ENCODE peak calls at places on chromosomes 16 and 17, in five cellular contexts. One of them, this sample, is unnamed.

GRCh38 chr17:57732062-57732461 is 13.0 kb downstream of the CCDC182 start:
- DNase-seq in fibroblast of gingiva: no peak
- DNase-seq in GM04503: no peak
- DNase-seq in GOT3: no peak
- DNase-seq in skeletal muscle cell: no peak
- DNase-seq in this sample: no peak

GRCh38 chr17:74099441-74100340 is 103.8 kb upstream of the RPL38 start:
- DNase-seq in fibroblast of gingiva: no peak
- DNase-seq in skeletal muscle cell: no peak
- DNase-seq in GM04503: no peak
- DNase-seq in GOT3: no peak
- DNase-seq in this sample: no peak

GRCh38 chr17:60364006-60364405 is 27.9 kb downstream of the USP32 start:
- DNase-seq in skeletal muscle cell: no peak
- DNase-seq in GOT3: no peak
- DNase-seq in GM04503: no peak
- DNase-seq in fibroblast of gingiva: no peak
- DNase-seq in this sample: no peak

GRCh38 chr16:85767569-85767968 is 16.7 kb upstream of the C16orf74 start:
- DNase-seq in GOT3: no peak
- DNase-seq in GM04503: peak; percentile 82
- DNase-seq in fibroblast of gingiva: peak; percentile 83
- DNase-seq in skeletal muscle cell: peak; percentile 46
- DNase-seq in this sample: peak; percentile 92

GRCh38 chr16:78896280-78896679 is 704.3 kb downstream of the MAF start:
- DNase-seq in GM04503: no peak
- DNase-seq in GOT3: no peak
- DNase-seq in fibroblast of gingiva: no peak
- DNase-seq in skeletal muscle cell: no peak
- DNase-seq in this sample: no peak

GRCh38 chr17:77666881-77667395 is 291.6 kb upstream of the TNRC6C start:
- DNase-seq in skeletal muscle cell: no peak
- DNase-seq in GOT3: no peak
- DNase-seq in GM04503: no peak
- DNase-seq in fibroblast of gingiva: no peak
- DNase-seq in this sample: no peak

GRCh38 chr17:49210158-49211029 is at the start of the genes ABI3 and GNGT2:
- DNase-seq in GOT3: no peak
- DNase-seq in GM04503: no peak
- DNase-seq in fibroblast of gingiva: no peak
- DNase-seq in skeletal muscle cell: no peak
- DNase-seq in this sample: peak; percentile 86

GRCh38 chr17:67708378-67708777 is 9.4 kb upstream of the NOL11 start:
- DNase-seq in GOT3: no peak
- DNase-seq in GM04503: no peak
- DNase-seq in skeletal muscle cell: no peak
- DNase-seq in fibroblast of gingiva: no peak
- DNase-seq in this sample: no peak

GRCh38 chr17:61766520-61766919 is 96.8 kb downstream of the BRIP1 start:
- DNase-seq in fibroblast of gingiva: peak; percentile 16
- DNase-seq in skeletal muscle cell: no peak
- DNase-seq in GOT3: no peak
- DNase-seq in GM04503: no peak
- DNase-seq in this sample: peak; percentile 61

GRCh38 chr16:13780406-13780805 is 139.5 kb upstream of the ERCC4 start:
- DNase-seq in GOT3: no peak
- DNase-seq in GM04503: no peak
- DNase-seq in skeletal muscle cell: no peak
- DNase-seq in fibroblast of gingiva: no peak
- DNase-seq in this sample: no peak

GRCh38 chr17:51850206-51850605 is 308.3 kb downstream of the CA10 start:
- DNase-seq in GM04503: no peak
- DNase-seq in GOT3: no peak
- DNase-seq in fibroblast of gingiva: no peak
- DNase-seq in skeletal muscle cell: no peak
- DNase-seq in this sample: no peak

GRCh38 chr16:56298948-56299602 is 107.8 kb downstream of the GNAO1 start:
- DNase-seq in fibroblast of gingiva: no peak
- DNase-seq in skeletal muscle cell: no peak
- DNase-seq in GM04503: no peak
- DNase-seq in GOT3: no peak
- DNase-seq in this sample: no peak

GRCh38 chr16:67719778-67720144 is 645 bp upstream of the GFOD2 start:
- DNase-seq in GOT3: peak; percentile 25
- DNase-seq in skeletal muscle cell: peak; percentile 9
- DNase-seq in GM04503: no peak
- DNase-seq in fibroblast of gingiva: peak; percentile 47
- DNase-seq in this sample: peak; percentile 81

GRCh38 chr16:592518-593306 is 2.8 kb downstream of the RAB40C start:
- DNase-seq in GM04503: no peak
- DNase-seq in fibroblast of gingiva: peak; percentile 53
- DNase-seq in GOT3: no peak
- DNase-seq in skeletal muscle cell: no peak
- DNase-seq in this sample: no peak

GRCh38 chr17:34252138-34252889 is 2.8 kb upstream of the CCL2 start:
- DNase-seq in GOT3: peak; percentile 33
- DNase-seq in fibroblast of gingiva: peak; percentile 89
- DNase-seq in skeletal muscle cell: peak; percentile 78
- DNase-seq in GM04503: peak; percentile 82
- DNase-seq in this sample: peak; percentile 99

GRCh38 chr17:37708008-37708615 is 36.7 kb downstream of the HNF1B start:
- DNase-seq in GOT3: no peak
- DNase-seq in skeletal muscle cell: no peak
- DNase-seq in GM04503: no peak
- DNase-seq in fibroblast of gingiva: no peak
- DNase-seq in this sample: no peak

GRCh38 chr17:28227278-28228108 is 91.5 kb upstream of the TMEM97 start:
- DNase-seq in fibroblast of gingiva: no peak
- DNase-seq in GOT3: no peak
- DNase-seq in GM04503: no peak
- DNase-seq in skeletal muscle cell: no peak
- DNase-seq in this sample: peak; percentile 71

GRCh38 chr17:13688716-13689115 is 87.0 kb upstream of the HS3ST3A1 start:
- DNase-seq in skeletal muscle cell: no peak
- DNase-seq in GOT3: no peak
- DNase-seq in GM04503: no peak
- DNase-seq in fibroblast of gingiva: no peak
- DNase-seq in this sample: no peak

GRCh38 chr17:19654342-19654886 is 5.9 kb downstream of the ALDH3A2 start:
- DNase-seq in fibroblast of gingiva: no peak
- DNase-seq in GM04503: no peak
- DNase-seq in GOT3: no peak
- DNase-seq in skeletal muscle cell: no peak
- DNase-seq in this sample: no peak

GRCh38 chr17:27893834-27894503 is 804 bp upstream of the LYRM9 start:
- DNase-seq in GM04503: no peak
- DNase-seq in GOT3: no peak
- DNase-seq in fibroblast of gingiva: no peak
- DNase-seq in skeletal muscle cell: no peak
- DNase-seq in this sample: no peak

GRCh38 chr16:52548261-52549010 is 1.5 kb upstream of the TOX3 start:
- DNase-seq in GOT3: no peak
- DNase-seq in skeletal muscle cell: no peak
- DNase-seq in fibroblast of gingiva: no peak
- DNase-seq in GM04503: no peak
- DNase-seq in this sample: no peak

GRCh38 chr16:69522041-69522578 is 43.7 kb upstream of the NFAT5 start:
- DNase-seq in skeletal muscle cell: no peak
- DNase-seq in GOT3: no peak
- DNase-seq in GM04503: no peak
- DNase-seq in fibroblast of gingiva: no peak
- DNase-seq in this sample: no peak

GRCh38 chr17:39195568-39196160 is 1.8 kb downstream of the CACNB1 start:
- DNase-seq in skeletal muscle cell: no peak
- DNase-seq in GM04503: no peak
- DNase-seq in GOT3: no peak
- DNase-seq in fibroblast of gingiva: no peak
- DNase-seq in this sample: no peak

GRCh38 chr16:27246439-27246838 is 22.1 kb downstream of the NSMCE1 start:
- DNase-seq in GOT3: no peak
- DNase-seq in fibroblast of gingiva: no peak
- DNase-seq in skeletal muscle cell: no peak
- DNase-seq in GM04503: no peak
- DNase-seq in this sample: no peak

GRCh38 chr16:10828851-10829331 is 10.3 kb upstream of the TVP23A start:
- DNase-seq in GOT3: peak; percentile 78
- DNase-seq in skeletal muscle cell: peak; percentile 68
- DNase-seq in GM04503: peak; percentile 70
- DNase-seq in fibroblast of gingiva: peak; percentile 96
- DNase-seq in this sample: peak; percentile 63

GRCh38 chr16:2008631-2009301 is 855 bp downstream of the ZNF598 start:
- DNase-seq in skeletal muscle cell: no peak
- DNase-seq in GOT3: no peak
- DNase-seq in fibroblast of gingiva: peak; percentile 72
- DNase-seq in GM04503: no peak
- DNase-seq in this sample: peak; percentile 38

GRCh38 chr16:19329932-19330331 is 44.4 kb downstream of the CLEC19A start:
- DNase-seq in skeletal muscle cell: no peak
- DNase-seq in GM04503: no peak
- DNase-seq in GOT3: no peak
- DNase-seq in fibroblast of gingiva: no peak
- DNase-seq in this sample: no peak

GRCh38 chr16:87851601-87852000 is 17.7 kb downstream of the SLC7A5 start:
- DNase-seq in GOT3: no peak
- DNase-seq in fibroblast of gingiva: no peak
- DNase-seq in skeletal muscle cell: no peak
- DNase-seq in GM04503: no peak
- DNase-seq in this sample: no peak

GRCh38 chr17:38798614-38799500 is 499 bp downstream of the PIP4K2B start:
- DNase-seq in fibroblast of gingiva: peak; percentile 44
- DNase-seq in GM04503: no peak
- DNase-seq in skeletal muscle cell: peak; percentile 13
- DNase-seq in GOT3: no peak
- DNase-seq in this sample: peak; percentile 70

GRCh38 chr16:3509470-3509928 is 8.7 kb downstream of the CLUAP1 start:
- DNase-seq in GM04503: no peak
- DNase-seq in skeletal muscle cell: no peak
- DNase-seq in fibroblast of gingiva: no peak
- DNase-seq in GOT3: no peak
- DNase-seq in this sample: no peak

GRCh38 chr17:58224315-58224714 is 5.3 kb upstream of the MKS1 start:
- DNase-seq in skeletal muscle cell: peak; percentile 34
- DNase-seq in fibroblast of gingiva: peak; percentile 12
- DNase-seq in GOT3: no peak
- DNase-seq in GM04503: peak; percentile 34
- DNase-seq in this sample: peak; percentile 79

GRCh38 chr16:80527297-80527696 is 13.5 kb upstream of the DYNLRB2 start:
- DNase-seq in GOT3: no peak
- DNase-seq in GM04503: no peak
- DNase-seq in fibroblast of gingiva: no peak
- DNase-seq in skeletal muscle cell: no peak
- DNase-seq in this sample: peak; percentile 48

GRCh38 chr17:76369804-76370203 is 14.6 kb upstream of the SPHK1 start:
- DNase-seq in fibroblast of gingiva: no peak
- DNase-seq in GM04503: no peak
- DNase-seq in GOT3: no peak
- DNase-seq in skeletal muscle cell: no peak
- DNase-seq in this sample: no peak

GRCh38 chr17:42571435-42572225 is 4.7 kb downstream of the MLX start:
- DNase-seq in fibroblast of gingiva: peak; percentile 48
- DNase-seq in GOT3: no peak
- DNase-seq in skeletal muscle cell: no peak
- DNase-seq in GM04503: no peak
- DNase-seq in this sample: no peak

GRCh38 chr16:56669840-56670639 is 426 bp downstream of the MT1H start:
- DNase-seq in fibroblast of gingiva: no peak
- DNase-seq in GOT3: no peak
- DNase-seq in GM04503: no peak
- DNase-seq in skeletal muscle cell: no peak
- DNase-seq in this sample: no peak

This sample was measured in EH.